ENCODE peak calls at places on chromosomes 3 and 15, in four cellular contexts. One of them, this sample, is unnamed. For H3K4me1 and H3K9me3, the result is how much of the 10 kb centered on the place peaks cover.

GRCh38 chr3:46477145-46477544 is 12.4 kb upstream of the LTF start:
- DNase-seq in lung: no peak
- DNase-seq in ovary: no peak
- DNase-seq in trophoblast cell: no peak
- DNase-seq in this sample: no peak

GRCh38 chr15:45121706-45122417 is 7.7 kb downstream of the DUOXA2 start:
- DNase-seq in ovary: no peak
- DNase-seq in lung: no peak
- DNase-seq in trophoblast cell: peak
- DNase-seq in this sample: peak

GRCh38 chr15:81133782-81134461 is at the start of gene CFAP161:
- DNase-seq in trophoblast cell: peak
- DNase-seq in ovary: peak
- DNase-seq in lung: peak
- DNase-seq in this sample: no peak

GRCh38 chr15:25839638-25840156 is 23.4 kb downstream of the ATP10A start:
- DNase-seq in trophoblast cell: no peak
- DNase-seq in lung: no peak
- DNase-seq in ovary: no peak
- DNase-seq in this sample: no peak

GRCh38 chr3:150101016-150101415 is 130.3 kb upstream of the PFN2 start:
- DNase-seq in ovary: no peak
- DNase-seq in trophoblast cell: no peak
- DNase-seq in lung: no peak
- DNase-seq in this sample: no peak

GRCh38 chr3:123385072-123385471 is 63.8 kb downstream of the ADCY5 start:
- DNase-seq in lung: no peak
- DNase-seq in ovary: no peak
- DNase-seq in trophoblast cell: no peak
- DNase-seq in this sample: no peak

GRCh38 chr3:12808587-12808986 is 12.1 kb downstream of the CAND2 start:
- DNase-seq in trophoblast cell: no peak
- DNase-seq in lung: no peak
- DNase-seq in ovary: no peak
- DNase-seq in this sample: no peak

GRCh38 chr3:194330579-194330978 is 20.5 kb downstream of the CPN2 start:
- DNase-seq in ovary: no peak
- DNase-seq in lung: no peak
- DNase-seq in trophoblast cell: no peak
- DNase-seq in this sample: peak

GRCh38 chr15:39896837-39897236 is 23.2 kb downstream of the GPR176 start:
- DNase-seq in trophoblast cell: no peak
- DNase-seq in lung: no peak
- DNase-seq in ovary: no peak
- DNase-seq in this sample: no peak

GRCh38 chr3:40079845-40080240 is 229.7 kb upstream of the EIF1B start:
- DNase-seq in lung: no peak
- DNase-seq in ovary: no peak
- DNase-seq in trophoblast cell: no peak
- DNase-seq in this sample: peak

GRCh38 chr3:108620250-108620649 is 30.7 kb downstream of the DZIP3 start:
- DNase-seq in lung: no peak
- DNase-seq in ovary: no peak
- DNase-seq in trophoblast cell: no peak
- DNase-seq in this sample: no peak

GRCh38 chr15:57915827-57916531 is 149.5 kb downstream of the ALDH1A2 start:
- DNase-seq in trophoblast cell: no peak
- DNase-seq in ovary: peak
- DNase-seq in lung: no peak
- DNase-seq in this sample: no peak

GRCh38 chr3:57120040-57120802 is 44.9 kb downstream of the IL17RD start:
- DNase-seq in lung: no peak
- DNase-seq in ovary: no peak
- DNase-seq in trophoblast cell: no peak
- DNase-seq in this sample: no peak

GRCh38 chr3:98954806-98955205 is 53.3 kb upstream of the DCBLD2 start:
- DNase-seq in trophoblast cell: no peak
- DNase-seq in ovary: no peak
- DNase-seq in lung: no peak
- DNase-seq in this sample: peak

GRCh38 chr15:61196711-61197110 is 32.4 kb downstream of the RORA start:
- DNase-seq in lung: no peak
- DNase-seq in trophoblast cell: no peak
- DNase-seq in ovary: no peak
- DNase-seq in this sample: no peak

GRCh38 chr3:45226206-45226915 is at the start of gene TMEM158:
- DNase-seq in lung: peak
- DNase-seq in ovary: peak
- DNase-seq in trophoblast cell: peak
- DNase-seq in this sample: peak

GRCh38 chr3:280691-281090 is 84.1 kb downstream of the CHL1 start:
- DNase-seq in ovary: no peak
- DNase-seq in trophoblast cell: no peak
- DNase-seq in lung: no peak
- DNase-seq in this sample: no peak

GRCh38 chr3:38122712-38123290 is 14.1 kb downstream of the ACAA1 start:
- DNase-seq in trophoblast cell: no peak
- DNase-seq in ovary: no peak
- DNase-seq in lung: no peak
- DNase-seq in this sample: no peak

GRCh38 chr3:186971578-186971977 is 41.3 kb downstream of the ST6GAL1 start:
- DNase-seq in ovary: no peak
- DNase-seq in trophoblast cell: no peak
- DNase-seq in lung: no peak
- DNase-seq in this sample: peak

GRCh38 chr3:174440350-174440716 is 418.8 kb upstream of the NAALADL2 start:
- DNase-seq in ovary: peak
- DNase-seq in lung: no peak
- DNase-seq in trophoblast cell: peak
- DNase-seq in this sample: peak

GRCh38 chr3:65153850-65154512 is 466.2 kb upstream of the ADAMTS9 start:
- DNase-seq in lung: no peak
- DNase-seq in trophoblast cell: no peak
- DNase-seq in ovary: no peak
- DNase-seq in this sample: no peak

GRCh38 chr3:901953-902778 is 190.7 kb upstream of the CNTN6 start:
- DNase-seq in ovary: no peak
- DNase-seq in lung: no peak
- DNase-seq in trophoblast cell: peak
- DNase-seq in this sample: peak

GRCh38 chr3:16069149-16069922 is 105.1 kb upstream of the GALNT15 start:
- DNase-seq in ovary: no peak
- DNase-seq in lung: no peak
- DNase-seq in trophoblast cell: peak
- DNase-seq in this sample: peak

GRCh38 chr3:9765865-9766264 is 3.9 kb downstream of the CAMK1 start:
- DNase-seq in ovary: no peak
- DNase-seq in lung: no peak
- DNase-seq in trophoblast cell: no peak
- DNase-seq in this sample: no peak

GRCh38 chr3:73401058-73401457 is 223.7 kb downstream of the PDZRN3 start:
- DNase-seq in ovary: no peak
- DNase-seq in lung: no peak
- DNase-seq in trophoblast cell: peak
- DNase-seq in this sample: no peak

GRCh38 chr3:133956982-133957381 is 61.3 kb upstream of the RAB6B start:
- DNase-seq in ovary: no peak
- DNase-seq in lung: no peak
- DNase-seq in trophoblast cell: no peak
- DNase-seq in this sample: no peak

GRCh38 chr3:178001670-178002101 is 534.5 kb upstream of the KCNMB2 start:
- DNase-seq in lung: no peak
- DNase-seq in ovary: no peak
- DNase-seq in trophoblast cell: no peak
- DNase-seq in this sample: no peak

DNA sequence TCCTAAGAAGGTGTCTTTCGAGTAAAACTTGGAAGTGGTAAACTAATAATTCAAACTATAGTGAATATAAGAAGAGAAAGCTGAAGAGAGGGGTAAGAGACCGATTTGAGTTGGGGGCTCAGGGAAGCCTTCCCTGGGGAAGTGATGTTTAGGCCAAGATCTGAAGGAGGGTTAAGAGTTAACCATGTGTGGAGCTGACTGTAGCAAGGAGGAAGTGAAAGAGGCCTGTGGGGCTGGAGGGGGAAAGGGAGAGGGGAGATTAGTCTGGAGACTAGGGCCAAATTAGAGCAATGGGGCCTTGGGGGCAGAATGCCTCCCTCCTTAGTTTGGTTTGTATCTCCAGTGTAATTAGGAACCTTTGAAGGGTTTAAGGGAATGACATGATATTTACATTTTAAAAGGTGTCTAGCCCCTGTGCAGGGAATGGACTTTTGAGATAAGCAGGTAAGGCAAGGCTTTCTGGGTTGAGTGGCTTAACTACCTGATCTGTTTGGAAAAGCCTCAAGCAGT is 2.2 kb downstream of the ZNF592 start:
- DNase-seq in lung: no peak
- DNase-seq in ovary: no peak
- DNase-seq in trophoblast cell: no peak
- DNase-seq in this sample: no peak
- H3K4me1 ChIP-seq in lung: under half
- H3K4me1 ChIP-seq in ovary: under half
- H3K4me1 ChIP-seq in trophoblast cell: under half
- H3K4me1 ChIP-seq in this sample: under half

GRCh38 chr3:127165036-127165435 is 27.9 kb upstream of the PRR23E start:
- DNase-seq in trophoblast cell: no peak
- DNase-seq in ovary: no peak
- DNase-seq in lung: no peak
- DNase-seq in this sample: no peak

GRCh38 chr3:127164615-127165014 is 28.3 kb upstream of the PRR23E start:
- DNase-seq in lung: no peak
- DNase-seq in trophoblast cell: no peak
- DNase-seq in ovary: no peak
- DNase-seq in this sample: no peak

GRCh38 chr3:127168271-127168670 is 24.7 kb upstream of the PRR23E start:
- DNase-seq in trophoblast cell: no peak
- DNase-seq in lung: no peak
- DNase-seq in ovary: no peak
- DNase-seq in this sample: no peak

GRCh38 chr3:127167315-127168043 is 25.5 kb upstream of the PRR23E start:
- DNase-seq in ovary: no peak
- DNase-seq in lung: no peak
- DNase-seq in trophoblast cell: no peak
- DNase-seq in this sample: no peak

GRCh38 chr3:127166501-127167065 is 26.3 kb upstream of the PRR23E start:
- DNase-seq in lung: no peak
- DNase-seq in ovary: no peak
- DNase-seq in trophoblast cell: no peak
- DNase-seq in this sample: no peak
- H3K27ac ChIP-seq in lung: no peak
- H3K27ac ChIP-seq in ovary: no peak
- H3K27ac ChIP-seq in trophoblast cell: no peak
- H3K27ac ChIP-seq in this sample: no peak

GRCh38 chr15:27480141-27480530 is 509.2 kb downstream of the GABRG3 start:
- DNase-seq in lung: no peak
- DNase-seq in trophoblast cell: no peak
- DNase-seq in ovary: no peak
- DNase-seq in this sample: no peak
- H3K9me3 ChIP-seq in lung: under half
- H3K9me3 ChIP-seq in trophoblast cell: under half
- H3K9me3 ChIP-seq in ovary: under half
- H3K9me3 ChIP-seq in this sample: under half

DNA sequence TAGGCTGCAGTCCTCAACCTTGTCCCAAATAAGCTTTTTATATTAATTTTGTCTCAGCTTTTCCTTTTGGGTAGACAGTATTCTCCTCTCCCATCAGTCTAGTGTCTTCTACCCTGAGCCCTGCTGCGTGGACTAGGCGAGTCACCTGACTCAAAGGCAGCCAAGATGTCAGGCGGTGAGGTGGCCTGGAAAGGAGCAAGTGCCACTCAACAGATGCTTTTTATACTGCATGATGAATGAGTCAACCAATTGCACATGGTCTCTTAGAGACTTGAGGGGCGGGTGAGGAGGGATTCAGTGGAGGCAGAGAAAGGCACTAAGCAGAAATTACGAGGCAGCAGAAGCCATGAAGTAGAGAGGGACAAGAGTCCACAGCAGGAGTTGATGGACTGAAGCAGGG is 95.9 kb downstream of the FRMD4B start:
- DNase-seq in ovary: no peak
- DNase-seq in lung: peak
- DNase-seq in trophoblast cell: no peak
- DNase-seq in this sample: no peak
- H3K4me1 ChIP-seq in ovary: under half
- H3K4me1 ChIP-seq in lung: under half
- H3K4me1 ChIP-seq in trophoblast cell: under half
- H3K4me1 ChIP-seq in this sample: under half

GRCh38 chr3:97871206-97871605 is 49.4 kb downstream of the CRYBG3 start:
- DNase-seq in trophoblast cell: no peak
- DNase-seq in lung: no peak
- DNase-seq in ovary: no peak
- DNase-seq in this sample: no peak

GRCh38 chr3:97871788-97872187 is 50.0 kb downstream of the CRYBG3 start:
- DNase-seq in ovary: no peak
- DNase-seq in lung: no peak
- DNase-seq in trophoblast cell: no peak
- DNase-seq in this sample: no peak

DNA sequence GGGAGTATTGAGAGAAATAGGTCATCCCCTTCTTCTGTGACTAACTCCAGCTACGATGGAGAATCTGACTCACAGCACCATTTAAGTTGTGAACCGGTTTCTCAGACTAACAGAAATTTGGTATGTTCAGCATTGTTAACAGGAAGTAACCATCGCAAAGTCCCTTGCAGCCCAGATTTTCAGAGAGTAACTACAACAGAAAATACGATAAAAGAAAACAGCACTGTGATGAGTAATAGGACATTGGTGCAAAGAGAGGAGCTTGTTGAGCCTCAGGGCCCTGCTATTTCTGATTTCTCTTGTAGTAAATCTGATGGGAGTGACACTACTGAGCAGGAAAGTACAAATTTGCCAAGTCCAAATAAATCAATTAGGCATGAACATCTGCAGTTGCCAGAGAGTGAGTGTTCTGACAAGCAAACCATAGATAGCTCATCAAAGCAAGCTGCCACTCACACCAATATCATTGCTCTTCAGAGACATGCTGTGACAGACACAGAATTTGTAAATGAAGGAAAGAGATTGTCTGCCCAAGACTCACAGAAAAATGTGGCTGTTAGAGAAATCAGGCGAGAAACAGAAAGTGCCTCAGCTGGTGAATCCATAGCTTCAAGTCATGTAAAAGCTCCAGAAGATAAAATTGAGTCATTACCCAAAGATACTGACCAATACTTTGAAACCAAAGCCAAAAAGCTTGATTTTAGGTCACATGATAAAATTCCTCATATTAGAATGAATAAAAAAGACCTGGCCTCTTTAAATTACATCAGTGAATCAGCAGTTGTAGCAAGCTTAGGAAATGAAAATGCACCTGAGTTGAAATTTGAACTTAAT is 50.6 kb downstream of the CRYBG3 start:
- DNase-seq in lung: no peak
- DNase-seq in trophoblast cell: peak
- DNase-seq in ovary: no peak
- DNase-seq in this sample: peak
- H3K27ac ChIP-seq in lung: no peak
- H3K27ac ChIP-seq in trophoblast cell: peak
- H3K27ac ChIP-seq in ovary: no peak
- H3K27ac ChIP-seq in this sample: peak